ENCODE peak calls at places on chromosomes 11 and 22, in four cellular contexts. E is neural progenitor cell, A is GM23248, R is A549. C is an unnamed sample.

GRCh38 chr22:42937164-42937854 is 77.6 kb downstream of the PACSIN2 start:
- DNase-seq in E (no peak), A (peak; percentile 95), R (peak; percentile 57), C (peak; percentile 58)

GRCh38 chr11:12222099-12222751 is 111.8 kb downstream of the MICAL2 start:
- DNase-seq in E (no peak), A (no peak), R (no peak), C (no peak)

GRCh38 chr11:69533296-69534165 is 52.1 kb downstream of the LINC01488 start:
- DNase-seq in E (no peak), A (no peak), R (no peak), C (no peak)

GRCh38 chr22:49180683-49181024 is 647.0 kb downstream of the BRD1 start:
- DNase-seq in E (no peak), A (no peak), R (no peak), C (no peak)

GRCh38 chr11:86068951-86069407 is at the start of gene PICALM:
- DNase-seq in E (peak; percentile 99), A (peak; percentile 100), R (peak; percentile 85), C (peak; percentile 100)

GRCh38 chr11:113668255-113668654 is 37.9 kb downstream of the TMPRSS5 start:
- DNase-seq in E (no peak), A (peak; percentile 31), R (no peak), C (no peak)

GRCh38 chr11:43830928-43831440 is 49.6 kb upstream of the ALKBH3 start:
- DNase-seq in E (no peak), A (peak; percentile 100), R (peak; percentile 84), C (no peak)

GRCh38 chr11:17753641-17754040 is 19.1 kb downstream of the KCNC1 start:
- DNase-seq in E (no peak), A (no peak), R (no peak), C (no peak)

GRCh38 chr11:69099193-69099592 is 50.5 kb downstream of the TPCN2 start:
- DNase-seq in E (no peak), A (no peak), R (no peak), C (no peak)

GRCh38 chr22:49155809-49156580 is 671.7 kb downstream of the BRD1 start:
- DNase-seq in E (no peak), A (peak; percentile 1), R (no peak), C (no peak)

GRCh38 chr11:35555238-35555887 is 29.9 kb upstream of the PAMR1 start:
- DNase-seq in E (no peak), A (peak; percentile 82), R (no peak), C (no peak)

GRCh38 chr11:125123947-125124633 is 12.7 kb upstream of the TMEM218 start:
- DNase-seq in E (peak; percentile 54), A (peak; percentile 64), R (peak; percentile 71), C (peak; percentile 90)

GRCh38 chr22:32780726-32781310 is 20.7 kb upstream of the TIMP3 start:
- DNase-seq in E (no peak), A (no peak), R (no peak), C (no peak)

GRCh38 chr22:27075028-27075678 is 417.8 kb downstream of the MIAT start:
- DNase-seq in E (peak; percentile 22), A (peak; percentile 26), R (no peak), C (peak; percentile 22)

GRCh38 chr11:120130991-120131760 is 6.7 kb downstream of the TRIM29 start:
- DNase-seq in E (no peak), A (no peak), R (no peak), C (no peak)

GRCh38 chr11:119205080-119205479 is 1.1 kb upstream of the CBL start:
- DNase-seq in E (no peak), A (no peak), R (no peak), C (no peak)

GRCh38 chr11:120556841-120557240 is 45.3 kb downstream of the GRIK4 start:
- DNase-seq in E (no peak), A (no peak), R (no peak), C (no peak)

GRCh38 chr22:16783930-16784354 is 41.3 kb downstream of the XKR3 start:
- DNase-seq in E (peak; percentile 30), A (peak; percentile 27), R (peak; percentile 4), C (peak; percentile 48)

GRCh38 chr11:86625981-86626380 is 46.4 kb downstream of the ME3 start:
- DNase-seq in E (no peak), A (peak; percentile 49), R (no peak), C (no peak)

GRCh38 chr11:71364176-71364671 is 84.0 kb downstream of the DHCR7 start:
- DNase-seq in E (no peak), A (no peak), R (no peak), C (no peak)

GRCh38 chr11:19520681-19521080 is 192.0 kb upstream of the NAV2 start:
- DNase-seq in E (no peak), A (no peak), R (no peak), C (no peak)

GRCh38 chr11:103671143-103671651 is 365.2 kb upstream of the DDI1 start:
- DNase-seq in E (no peak), A (no peak), R (no peak), C (no peak)

GRCh38 chr11:1548221-1549070 is 23.6 kb downstream of the DUSP8 start:
- DNase-seq in E (peak; percentile 56), A (peak; percentile 74), R (peak; percentile 87), C (no peak)

GRCh38 chr11:32432565-32433248 is 2.6 kb downstream of the WT1 start:
- DNase-seq in E (no peak), A (no peak), R (no peak), C (no peak)

GRCh38 chr22:25447067-25447688 is 117.3 kb upstream of the GRK3 start:
- DNase-seq in E (no peak), A (no peak), R (no peak), C (no peak)

GRCh38 chr22:39535302-39535805 is 2.8 kb upstream of the RPS19BP1 start:
- DNase-seq in E (no peak), A (no peak), R (no peak), C (no peak)

GRCh38 chr11:10590516-10590915 is 22.1 kb upstream of the LYVE1 start:
- DNase-seq in E (no peak), A (no peak), R (no peak), C (no peak)

GRCh38 chr11:46338988-46339666 is 8.1 kb upstream of the DGKZ start:
- DNase-seq in E (peak; percentile 67), A (no peak), R (no peak), C (no peak)

GRCh38 chr11:46339816-46340215 is 7.4 kb upstream of the DGKZ start:
- DNase-seq in E (no peak), A (no peak), R (no peak), C (no peak)

GRCh38 chr11:46336781-46337180 is 10.5 kb upstream of the DGKZ start:
- DNase-seq in E (no peak), A (peak; percentile 68), R (no peak), C (no peak)

GRCh38 chr11:46337626-46338345 is 9.5 kb upstream of the DGKZ start:
- DNase-seq in E (no peak), A (no peak), R (no peak), C (no peak)

GRCh38 chr11:46338636-46338987 is 8.7 kb upstream of the DGKZ start:
- DNase-seq in E (no peak), A (no peak), R (no peak), C (no peak)
- H3K4me1 ChIP-seq in E (peaks cover 39% of the 10 kb centered on the region), A (peaks cover 4% of the 10 kb centered on the region), R (peaks cover 14% of the 10 kb centered on the region), C (no peaks in the 10 kb centered on the region)

DNA sequence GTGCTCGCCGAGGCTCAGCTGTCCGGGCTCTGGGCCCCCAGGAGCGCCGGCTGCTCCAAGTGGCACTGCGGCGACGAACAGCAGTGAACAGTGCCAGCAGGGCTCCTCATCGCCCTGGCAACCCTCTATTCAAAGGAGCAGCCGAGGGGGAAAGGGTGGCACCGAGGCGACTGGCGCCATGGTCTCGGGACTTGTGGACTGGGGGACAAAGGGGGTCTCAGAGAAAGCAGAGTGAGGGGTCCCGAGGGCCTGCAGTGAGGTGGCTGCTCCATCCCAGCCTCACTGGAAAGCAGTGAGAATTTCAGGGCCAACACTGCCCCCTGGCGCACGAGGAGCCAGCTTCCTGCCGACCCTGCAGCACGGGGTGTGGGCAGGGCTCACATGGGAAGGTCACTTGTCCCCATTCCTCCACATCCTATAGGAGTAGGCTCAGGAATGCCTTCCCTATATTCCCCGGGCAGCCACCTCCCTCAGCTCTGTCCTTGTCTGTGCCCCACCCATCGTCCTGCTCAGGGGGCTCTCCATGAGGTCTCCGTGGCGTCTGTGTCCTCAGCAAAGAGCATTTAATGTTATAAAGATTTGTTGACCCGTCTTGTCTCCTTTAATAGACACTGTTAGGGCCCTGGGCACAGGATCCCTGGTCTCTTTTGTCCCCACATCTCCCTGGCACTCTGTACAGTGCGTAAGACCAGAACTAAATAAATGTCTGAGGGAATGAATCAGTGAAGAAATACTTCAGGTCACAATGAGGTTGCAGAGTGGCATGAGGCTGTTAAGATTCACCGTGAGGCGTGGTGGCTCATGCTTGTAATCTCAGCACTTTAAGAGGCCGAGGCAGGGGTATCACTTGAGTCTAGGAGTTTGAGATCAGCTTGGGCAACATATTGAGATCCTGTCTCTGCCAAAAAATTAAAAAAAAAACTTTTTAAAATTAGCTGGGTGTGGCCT is 26.4 kb downstream of the LRFN4 start:
- DNase-seq in E (peak; percentile 84), A (peak; percentile 88), R (peak; percentile 85), C (peak; percentile 61)
- H3K4me2 ChIP-seq in E (peak overlapping the region; percentile 26), A (peak overlapping the region; percentile 51), R (peak overlapping the region; percentile 72), C (no peak overlapping the region)

GRCh38 chr11:65309006-65309405 is 5.7 kb upstream of the CDC42EP2 start:
- DNase-seq in E (no peak), A (peak; percentile 40), R (no peak), C (no peak)

GRCh38 chr11:65310215-65310614 is 4.5 kb upstream of the CDC42EP2 start:
- DNase-seq in E (peak; percentile 26), A (no peak), R (no peak), C (no peak)

GRCh38 chr11:65310756-65311155 is 3.9 kb upstream of the CDC42EP2 start:
- DNase-seq in E (peak; percentile 83), A (no peak), R (no peak), C (no peak)

GRCh38 chr11:65308281-65308891 is 6.3 kb upstream of the CDC42EP2 start:
- DNase-seq in E (no peak), A (no peak), R (no peak), C (no peak)

GRCh38 chr11:65311197-65311631 is 3.5 kb upstream of the CDC42EP2 start:
- DNase-seq in E (peak; percentile 69), A (no peak), R (no peak), C (no peak)
- H3K4me1 ChIP-seq in E (peaks cover 28% of the 10 kb centered on the region), A (peaks cover 13% of the 10 kb centered on the region), R (peaks cover 56% of the 10 kb centered on the region), C (no peaks in the 10 kb centered on the region)

GRCh38 chr11:77086521-77087472 is 15.8 kb upstream of the OMP start:
- DNase-seq in E (no peak), A (no peak), R (no peak), C (no peak)

GRCh38 chr11:77082838-77083552 is 16.2 kb downstream of the CAPN5 start:
- DNase-seq in E (no peak), A (peak; percentile 82), R (no peak), C (no peak)

GRCh38 chr11:77085652-77086051 is 17.0 kb upstream of the OMP start:
- DNase-seq in E (no peak), A (no peak), R (no peak), C (no peak)

GRCh38 chr11:77083553-77084245 is 16.9 kb downstream of the CAPN5 start:
- DNase-seq in E (no peak), A (no peak), R (no peak), C (no peak)

DNA sequence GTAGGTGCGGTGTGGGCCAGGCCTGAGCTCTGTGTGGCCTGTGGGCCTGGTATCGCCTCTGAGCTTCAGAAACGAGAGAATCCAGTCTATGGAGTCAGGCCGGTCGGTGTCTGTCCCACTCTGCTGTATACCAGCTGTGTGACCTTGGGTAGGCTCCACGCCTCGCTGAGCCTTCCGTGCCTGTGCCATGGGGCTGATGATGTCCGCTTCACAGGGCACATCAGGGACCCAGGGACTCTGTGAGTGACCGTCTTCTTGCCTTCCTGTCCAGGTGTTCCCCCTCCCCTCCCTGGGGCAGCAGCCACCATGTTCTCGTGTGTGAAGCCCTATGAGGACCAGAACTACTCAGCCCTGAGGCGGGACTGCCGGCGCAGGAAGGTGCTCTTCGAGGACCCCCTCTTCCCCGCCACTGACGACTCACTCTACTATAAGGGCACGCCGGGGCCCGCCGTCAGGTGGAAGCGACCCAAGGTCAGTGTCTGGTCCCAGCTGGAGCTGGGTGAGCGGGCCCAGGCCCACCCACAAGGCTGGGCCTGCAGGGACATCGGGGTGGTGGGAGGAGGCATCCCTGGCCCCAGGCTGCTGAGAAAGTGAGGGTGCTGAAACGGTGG is 17.9 kb downstream of the CAPN5 start:
- DNase-seq in E (no peak), A (no peak), R (no peak), C (no peak)
- H3K4me2 ChIP-seq in E (no peak overlapping the region), A (no peak overlapping the region), R (no peak overlapping the region), C (no peak overlapping the region)

C was measured in MM.1S.